ENCODE peak calls at places on chromosomes 13 and 19, in ten cellular contexts. One of them, this sample, is unnamed.

GRCh38 chr13:95128045-95128643 is 173.1 kb downstream of the ABCC4 start:
- DNase-seq in GM13976: no peak
- DNase-seq in esophagus muscularis mucosa: no peak
- DNase-seq in posterior vena cava: no peak
- DNase-seq in effector CD4-positive, alpha-beta T cell: no peak
- DNase-seq in cardiac muscle cell: no peak
- DNase-seq in G401: no peak
- DNase-seq in dorsolateral prefrontal cortex: no peak
- DNase-seq in EH: peak; percentile 21
- DNase-seq in iris pigment epithelial cell: no peak
- DNase-seq in this sample: no peak

GRCh38 chr19:48596679-48597465 is 9.7 kb upstream of the SPACA4 start:
- DNase-seq in GM13976: peak; percentile 74
- DNase-seq in esophagus muscularis mucosa: no peak
- DNase-seq in posterior vena cava: no peak
- DNase-seq in effector CD4-positive, alpha-beta T cell: peak; percentile 25
- DNase-seq in cardiac muscle cell: no peak
- DNase-seq in G401: no peak
- DNase-seq in dorsolateral prefrontal cortex: no peak
- DNase-seq in EH: no peak
- DNase-seq in iris pigment epithelial cell: no peak
- DNase-seq in this sample: no peak

GRCh38 chr13:55439450-55439849 is 1701.3 kb upstream of the PRR20A start:
- DNase-seq in GM13976: no peak
- DNase-seq in esophagus muscularis mucosa: no peak
- DNase-seq in posterior vena cava: no peak
- DNase-seq in effector CD4-positive, alpha-beta T cell: no peak
- DNase-seq in cardiac muscle cell: no peak
- DNase-seq in G401: no peak
- DNase-seq in dorsolateral prefrontal cortex: no peak
- DNase-seq in EH: no peak
- DNase-seq in iris pigment epithelial cell: no peak
- DNase-seq in this sample: no peak

GRCh38 chr13:104920091-104920490 is 1615.4 kb downstream of the EFNB2 start:
- DNase-seq in GM13976: no peak
- DNase-seq in esophagus muscularis mucosa: no peak
- DNase-seq in posterior vena cava: no peak
- DNase-seq in effector CD4-positive, alpha-beta T cell: no peak
- DNase-seq in cardiac muscle cell: no peak
- DNase-seq in G401: no peak
- DNase-seq in dorsolateral prefrontal cortex: no peak
- DNase-seq in EH: no peak
- DNase-seq in iris pigment epithelial cell: no peak
- DNase-seq in this sample: no peak

GRCh38 chr19:12295191-12295590 is 508 bp upstream of the ZNF44 start:
- DNase-seq in GM13976: no peak
- DNase-seq in esophagus muscularis mucosa: no peak
- DNase-seq in posterior vena cava: no peak
- DNase-seq in effector CD4-positive, alpha-beta T cell: no peak
- DNase-seq in cardiac muscle cell: no peak
- DNase-seq in G401: no peak
- DNase-seq in dorsolateral prefrontal cortex: no peak
- DNase-seq in EH: no peak
- DNase-seq in iris pigment epithelial cell: no peak
- DNase-seq in this sample: no peak

GRCh38 chr13:27455331-27455855 is 5.0 kb upstream of the MTIF3 start:
- DNase-seq in GM13976: peak; percentile 53
- DNase-seq in esophagus muscularis mucosa: no peak
- DNase-seq in posterior vena cava: no peak
- DNase-seq in effector CD4-positive, alpha-beta T cell: no peak
- DNase-seq in cardiac muscle cell: no peak
- DNase-seq in G401: no peak
- DNase-seq in dorsolateral prefrontal cortex: no peak
- DNase-seq in EH: no peak
- DNase-seq in iris pigment epithelial cell: no peak
- DNase-seq in this sample: peak; percentile 26

GRCh38 chr19:42370068-42370520 is 20.0 kb downstream of the CNFN start:
- DNase-seq in GM13976: no peak
- DNase-seq in esophagus muscularis mucosa: no peak
- DNase-seq in posterior vena cava: no peak
- DNase-seq in effector CD4-positive, alpha-beta T cell: no peak
- DNase-seq in cardiac muscle cell: no peak
- DNase-seq in G401: no peak
- DNase-seq in dorsolateral prefrontal cortex: no peak
- DNase-seq in EH: no peak
- DNase-seq in iris pigment epithelial cell: no peak
- DNase-seq in this sample: no peak

GRCh38 chr13:26909515-26909914 is 148.9 kb upstream of the GPR12 start:
- DNase-seq in GM13976: no peak
- DNase-seq in esophagus muscularis mucosa: no peak
- DNase-seq in posterior vena cava: peak; percentile 53
- DNase-seq in effector CD4-positive, alpha-beta T cell: no peak
- DNase-seq in cardiac muscle cell: no peak
- DNase-seq in G401: no peak
- DNase-seq in dorsolateral prefrontal cortex: no peak
- DNase-seq in EH: no peak
- DNase-seq in iris pigment epithelial cell: no peak
- DNase-seq in this sample: no peak

GRCh38 chr19:17766543-17767131 is 15.4 kb downstream of the FCHO1 start:
- DNase-seq in GM13976: peak; percentile 74
- DNase-seq in esophagus muscularis mucosa: no peak
- DNase-seq in posterior vena cava: peak; percentile 94
- DNase-seq in effector CD4-positive, alpha-beta T cell: no peak
- DNase-seq in cardiac muscle cell: peak; percentile 88
- DNase-seq in G401: peak; percentile 55
- DNase-seq in dorsolateral prefrontal cortex: peak; percentile 81
- DNase-seq in EH: peak; percentile 82
- DNase-seq in iris pigment epithelial cell: peak; percentile 78
- DNase-seq in this sample: peak; percentile 87

GRCh38 chr19:18883530-18884304 is 12.2 kb downstream of the CERS1 start:
- DNase-seq in GM13976: no peak
- DNase-seq in esophagus muscularis mucosa: no peak
- DNase-seq in posterior vena cava: no peak
- DNase-seq in effector CD4-positive, alpha-beta T cell: no peak
- DNase-seq in cardiac muscle cell: no peak
- DNase-seq in G401: no peak
- DNase-seq in dorsolateral prefrontal cortex: no peak
- DNase-seq in EH: no peak
- DNase-seq in iris pigment epithelial cell: no peak
- DNase-seq in this sample: peak; percentile 52

GRCh38 chr13:22063416-22064124 is 392.7 kb downstream of the FGF9 start:
- DNase-seq in GM13976: no peak
- DNase-seq in esophagus muscularis mucosa: peak; percentile 26
- DNase-seq in posterior vena cava: no peak
- DNase-seq in effector CD4-positive, alpha-beta T cell: no peak
- DNase-seq in cardiac muscle cell: no peak
- DNase-seq in G401: no peak
- DNase-seq in dorsolateral prefrontal cortex: no peak
- DNase-seq in EH: no peak
- DNase-seq in iris pigment epithelial cell: no peak
- DNase-seq in this sample: no peak

GRCh38 chr13:52348983-52349780 is 56.8 kb downstream of the THSD1 start:
- DNase-seq in GM13976: no peak
- DNase-seq in esophagus muscularis mucosa: no peak
- DNase-seq in posterior vena cava: no peak
- DNase-seq in effector CD4-positive, alpha-beta T cell: no peak
- DNase-seq in cardiac muscle cell: no peak
- DNase-seq in G401: no peak
- DNase-seq in dorsolateral prefrontal cortex: no peak
- DNase-seq in EH: peak; percentile 80
- DNase-seq in iris pigment epithelial cell: peak; percentile 69
- DNase-seq in this sample: no peak

GRCh38 chr13:96551540-96551939 is 442.7 kb downstream of the OXGR1 start:
- DNase-seq in GM13976: no peak
- DNase-seq in esophagus muscularis mucosa: no peak
- DNase-seq in posterior vena cava: no peak
- DNase-seq in effector CD4-positive, alpha-beta T cell: no peak
- DNase-seq in cardiac muscle cell: no peak
- DNase-seq in G401: no peak
- DNase-seq in dorsolateral prefrontal cortex: peak; percentile 15
- DNase-seq in EH: no peak
- DNase-seq in iris pigment epithelial cell: peak; percentile 9
- DNase-seq in this sample: no peak

GRCh38 chr13:104586010-104586746 is 1520.0 kb upstream of the SLC10A2 start:
- DNase-seq in GM13976: no peak
- DNase-seq in esophagus muscularis mucosa: no peak
- DNase-seq in posterior vena cava: no peak
- DNase-seq in effector CD4-positive, alpha-beta T cell: no peak
- DNase-seq in cardiac muscle cell: no peak
- DNase-seq in G401: no peak
- DNase-seq in dorsolateral prefrontal cortex: no peak
- DNase-seq in EH: no peak
- DNase-seq in iris pigment epithelial cell: peak; percentile 61
- DNase-seq in this sample: no peak

GRCh38 chr19:948842-949496 is 23.1 kb downstream of the ARID3A start:
- DNase-seq in GM13976: no peak
- DNase-seq in esophagus muscularis mucosa: no peak
- DNase-seq in posterior vena cava: no peak
- DNase-seq in effector CD4-positive, alpha-beta T cell: no peak
- DNase-seq in cardiac muscle cell: no peak
- DNase-seq in G401: no peak
- DNase-seq in dorsolateral prefrontal cortex: no peak
- DNase-seq in EH: no peak
- DNase-seq in iris pigment epithelial cell: no peak
- DNase-seq in this sample: peak; percentile 36

GRCh38 chr19:954672-955494 is 29.0 kb downstream of the ARID3A start:
- DNase-seq in GM13976: peak; percentile 90
- DNase-seq in esophagus muscularis mucosa: no peak
- DNase-seq in posterior vena cava: no peak
- DNase-seq in effector CD4-positive, alpha-beta T cell: no peak
- DNase-seq in cardiac muscle cell: no peak
- DNase-seq in G401: peak; percentile 15
- DNase-seq in dorsolateral prefrontal cortex: no peak
- DNase-seq in EH: no peak
- DNase-seq in iris pigment epithelial cell: no peak
- DNase-seq in this sample: no peak

GRCh38 chr13:49112782-49113525 is 107.2 kb upstream of the MLNR start:
- DNase-seq in GM13976: no peak
- DNase-seq in esophagus muscularis mucosa: no peak
- DNase-seq in posterior vena cava: no peak
- DNase-seq in effector CD4-positive, alpha-beta T cell: no peak
- DNase-seq in cardiac muscle cell: no peak
- DNase-seq in G401: no peak
- DNase-seq in dorsolateral prefrontal cortex: no peak
- DNase-seq in EH: no peak
- DNase-seq in iris pigment epithelial cell: peak; percentile 12
- DNase-seq in this sample: no peak